ENCODE peak calls at places on chromosomes 1 and 21, in ten cellular contexts. One of them, this sample, is unnamed.

GRCh38 chr1:7380712-7381111 is 390.4 kb upstream of the VAMP3 start:
- DNase-seq in activated T-cell treated with anti-CD3 and anti-CD28 coated beads, Interleukin-2, amount 50 U/mL, for 24 hours: no peak
- DNase-seq in amniotic stem cell: no peak
- DNase-seq in EL: no peak
- DNase-seq in C1 segment of cervical spinal cord: no peak
- DNase-seq in cardiac septum: no peak
- DNase-seq in NCI-H1694 treated with DMSO at 0.1 percent for 48 hours: no peak
- DNase-seq in iPS DF 6.9: no peak
- DNase-seq in stimulated activated CD4-positive, alpha-beta T cell treated with anti-CD3 and anti-CD28 coated beads, Interleukin-15, amount 100 ng/mL, for 24 hours: no peak
- DNase-seq in Calu3: no peak
- DNase-seq in this sample: no peak

GRCh38 chr1:63915121-63915520 is 141.3 kb downstream of the ROR1 start:
- DNase-seq in cardiac septum: no peak
- DNase-seq in activated T-cell treated with anti-CD3 and anti-CD28 coated beads, Interleukin-2, amount 50 U/mL, for 24 hours: no peak
- DNase-seq in amniotic stem cell: no peak
- DNase-seq in C1 segment of cervical spinal cord: no peak
- DNase-seq in stimulated activated CD4-positive, alpha-beta T cell treated with anti-CD3 and anti-CD28 coated beads, Interleukin-15, amount 100 ng/mL, for 24 hours: no peak
- DNase-seq in EL: peak
- DNase-seq in iPS DF 6.9: no peak
- DNase-seq in NCI-H1694 treated with DMSO at 0.1 percent for 48 hours: peak
- DNase-seq in Calu3: no peak
- DNase-seq in this sample: no peak

GRCh38 chr1:240312872-240313271 is 221.2 kb downstream of the FMN2 start:
- DNase-seq in cardiac septum: no peak
- DNase-seq in amniotic stem cell: peak
- DNase-seq in NCI-H1694 treated with DMSO at 0.1 percent for 48 hours: no peak
- DNase-seq in iPS DF 6.9: no peak
- DNase-seq in C1 segment of cervical spinal cord: no peak
- DNase-seq in stimulated activated CD4-positive, alpha-beta T cell treated with anti-CD3 and anti-CD28 coated beads, Interleukin-15, amount 100 ng/mL, for 24 hours: no peak
- DNase-seq in EL: peak
- DNase-seq in Calu3: no peak
- DNase-seq in activated T-cell treated with anti-CD3 and anti-CD28 coated beads, Interleukin-2, amount 50 U/mL, for 24 hours: no peak
- DNase-seq in this sample: no peak

GRCh38 chr21:35562876-35563275 is 497.4 kb downstream of the SETD4 start:
- DNase-seq in cardiac septum: no peak
- DNase-seq in EL: no peak
- DNase-seq in C1 segment of cervical spinal cord: no peak
- DNase-seq in iPS DF 6.9: no peak
- DNase-seq in amniotic stem cell: no peak
- DNase-seq in stimulated activated CD4-positive, alpha-beta T cell treated with anti-CD3 and anti-CD28 coated beads, Interleukin-15, amount 100 ng/mL, for 24 hours: no peak
- DNase-seq in activated T-cell treated with anti-CD3 and anti-CD28 coated beads, Interleukin-2, amount 50 U/mL, for 24 hours: no peak
- DNase-seq in Calu3: no peak
- DNase-seq in NCI-H1694 treated with DMSO at 0.1 percent for 48 hours: no peak
- DNase-seq in this sample: no peak

GRCh38 chr1:19879227-19879626 is 3.0 kb upstream of the OTUD3 start:
- DNase-seq in amniotic stem cell: no peak
- DNase-seq in iPS DF 6.9: no peak
- DNase-seq in stimulated activated CD4-positive, alpha-beta T cell treated with anti-CD3 and anti-CD28 coated beads, Interleukin-15, amount 100 ng/mL, for 24 hours: no peak
- DNase-seq in C1 segment of cervical spinal cord: no peak
- DNase-seq in Calu3: no peak
- DNase-seq in cardiac septum: no peak
- DNase-seq in NCI-H1694 treated with DMSO at 0.1 percent for 48 hours: no peak
- DNase-seq in EL: no peak
- DNase-seq in activated T-cell treated with anti-CD3 and anti-CD28 coated beads, Interleukin-2, amount 50 U/mL, for 24 hours: no peak
- DNase-seq in this sample: no peak

GRCh38 chr1:67031121-67031520 is 22.8 kb downstream of the SLC35D1 start:
- DNase-seq in Calu3: no peak
- DNase-seq in activated T-cell treated with anti-CD3 and anti-CD28 coated beads, Interleukin-2, amount 50 U/mL, for 24 hours: no peak
- DNase-seq in amniotic stem cell: no peak
- DNase-seq in stimulated activated CD4-positive, alpha-beta T cell treated with anti-CD3 and anti-CD28 coated beads, Interleukin-15, amount 100 ng/mL, for 24 hours: no peak
- DNase-seq in NCI-H1694 treated with DMSO at 0.1 percent for 48 hours: no peak
- DNase-seq in C1 segment of cervical spinal cord: no peak
- DNase-seq in iPS DF 6.9: no peak
- DNase-seq in EL: no peak
- DNase-seq in cardiac septum: no peak
- DNase-seq in this sample: no peak

GRCh38 chr1:47755368-47755990 is 241.7 kb downstream of the TRABD2B start:
- DNase-seq in C1 segment of cervical spinal cord: no peak
- DNase-seq in iPS DF 6.9: peak
- DNase-seq in amniotic stem cell: no peak
- DNase-seq in cardiac septum: peak
- DNase-seq in stimulated activated CD4-positive, alpha-beta T cell treated with anti-CD3 and anti-CD28 coated beads, Interleukin-15, amount 100 ng/mL, for 24 hours: peak
- DNase-seq in NCI-H1694 treated with DMSO at 0.1 percent for 48 hours: no peak
- DNase-seq in Calu3: peak
- DNase-seq in EL: no peak
- DNase-seq in activated T-cell treated with anti-CD3 and anti-CD28 coated beads, Interleukin-2, amount 50 U/mL, for 24 hours: peak
- DNase-seq in this sample: no peak

GRCh38 chr1:22289251-22289995 is 146.5 kb upstream of the WNT4 start:
- DNase-seq in amniotic stem cell: no peak
- DNase-seq in activated T-cell treated with anti-CD3 and anti-CD28 coated beads, Interleukin-2, amount 50 U/mL, for 24 hours: no peak
- DNase-seq in Calu3: no peak
- DNase-seq in C1 segment of cervical spinal cord: no peak
- DNase-seq in stimulated activated CD4-positive, alpha-beta T cell treated with anti-CD3 and anti-CD28 coated beads, Interleukin-15, amount 100 ng/mL, for 24 hours: no peak
- DNase-seq in cardiac septum: no peak
- DNase-seq in iPS DF 6.9: no peak
- DNase-seq in NCI-H1694 treated with DMSO at 0.1 percent for 48 hours: no peak
- DNase-seq in EL: peak
- DNase-seq in this sample: no peak

GRCh38 chr1:63784083-63784482 is 10.3 kb downstream of the ROR1 start:
- DNase-seq in EL: no peak
- DNase-seq in C1 segment of cervical spinal cord: no peak
- DNase-seq in amniotic stem cell: no peak
- DNase-seq in cardiac septum: no peak
- DNase-seq in activated T-cell treated with anti-CD3 and anti-CD28 coated beads, Interleukin-2, amount 50 U/mL, for 24 hours: no peak
- DNase-seq in NCI-H1694 treated with DMSO at 0.1 percent for 48 hours: no peak
- DNase-seq in stimulated activated CD4-positive, alpha-beta T cell treated with anti-CD3 and anti-CD28 coated beads, Interleukin-15, amount 100 ng/mL, for 24 hours: no peak
- DNase-seq in Calu3: no peak
- DNase-seq in iPS DF 6.9: no peak
- DNase-seq in this sample: no peak

GRCh38 chr1:94828251-94828650 is 8.1 kb downstream of the SLC44A3 start:
- DNase-seq in amniotic stem cell: no peak
- DNase-seq in activated T-cell treated with anti-CD3 and anti-CD28 coated beads, Interleukin-2, amount 50 U/mL, for 24 hours: no peak
- DNase-seq in iPS DF 6.9: no peak
- DNase-seq in NCI-H1694 treated with DMSO at 0.1 percent for 48 hours: no peak
- DNase-seq in cardiac septum: no peak
- DNase-seq in C1 segment of cervical spinal cord: no peak
- DNase-seq in Calu3: no peak
- DNase-seq in EL: no peak
- DNase-seq in stimulated activated CD4-positive, alpha-beta T cell treated with anti-CD3 and anti-CD28 coated beads, Interleukin-15, amount 100 ng/mL, for 24 hours: no peak
- DNase-seq in this sample: peak

GRCh38 chr1:184975208-184975875 is 1.0 kb upstream of the NIBAN1 start:
- DNase-seq in Calu3: no peak
- DNase-seq in NCI-H1694 treated with DMSO at 0.1 percent for 48 hours: no peak
- DNase-seq in C1 segment of cervical spinal cord: no peak
- DNase-seq in EL: no peak
- DNase-seq in activated T-cell treated with anti-CD3 and anti-CD28 coated beads, Interleukin-2, amount 50 U/mL, for 24 hours: no peak
- DNase-seq in stimulated activated CD4-positive, alpha-beta T cell treated with anti-CD3 and anti-CD28 coated beads, Interleukin-15, amount 100 ng/mL, for 24 hours: no peak
- DNase-seq in iPS DF 6.9: no peak
- DNase-seq in amniotic stem cell: no peak
- DNase-seq in cardiac septum: no peak
- DNase-seq in this sample: no peak